ENCODE peak calls at places on chromosomes 13 and 19, in five cellular contexts. J is left ventricle myocardium inferior, T is cardiac muscle cell, G is stomach, N is cardiac fibroblast. Y is an unnamed sample.

GRCh38 chr13:81480634-81481033 is 1139.7 kb upstream of the SPRY2 start:
- DNase-seq in J (no peak), T (peak; percentile 2), G (no peak), N (no peak), Y (no peak)

GRCh38 chr13:94607939-94608338 is 6.3 kb downstream of the GPR180 start:
- DNase-seq in J (no peak), T (no peak), G (no peak), N (no peak), Y (no peak)

GRCh38 chr19:11420894-11421606 is 1.9 kb upstream of the RGL3 start:
- DNase-seq in J (peak; percentile 61), T (no peak), G (no peak), N (no peak), Y (no peak)

GRCh38 chr13:63044617-63045016 is 1629.0 kb upstream of the PCDH20 start:
- DNase-seq in J (no peak), T (peak; percentile 67), G (no peak), N (no peak), Y (no peak)

GRCh38 chr19:41218615-41219507 is at the start of gene AXL:
- DNase-seq in J (peak; percentile 81), T (peak; percentile 91), G (peak; percentile 39), N (peak; percentile 70), Y (no peak)

GRCh38 chr13:84645196-84646071 is 763.2 kb upstream of the SLITRK1 start:
- DNase-seq in J (no peak), T (no peak), G (no peak), N (peak; percentile 17), Y (no peak)

GRCh38 chr19:2537544-2537943 is 61.6 kb downstream of the GADD45B start:
- DNase-seq in J (no peak), T (no peak), G (no peak), N (no peak), Y (no peak)

GRCh38 chr13:74771964-74772363 is 637.8 kb upstream of the KLF12 start:
- DNase-seq in J (no peak), T (no peak), G (no peak), N (peak; percentile 93), Y (no peak)

GRCh38 chr13:23378009-23378632 is 55.4 kb downstream of the SACS start:
- DNase-seq in J (no peak), T (no peak), G (no peak), N (peak; percentile 98), Y (no peak)

GRCh38 chr19:475360-475759 is 14.5 kb upstream of the SHC2 start:
- DNase-seq in J (no peak), T (no peak), G (no peak), N (no peak), Y (no peak)

GRCh38 chr19:30001794-30002193 is 59.8 kb downstream of the URI1 start:
- DNase-seq in J (no peak), T (peak; percentile 7), G (no peak), N (peak; percentile 18), Y (no peak)

GRCh38 chr13:45482571-45483173 is 17.9 kb downstream of the COG3 start:
- DNase-seq in J (no peak), T (no peak), G (no peak), N (peak; percentile 46), Y (no peak)

GRCh38 chr19:46890423-46891170 is 29.8 kb downstream of the ARHGAP35 start:
- DNase-seq in J (no peak), T (no peak), G (no peak), N (peak; percentile 89), Y (no peak)

GRCh38 chr13:48000559-48001126 is 430 bp downstream of the SUCLA2 start:
- DNase-seq in J (no peak), T (peak; percentile 58), G (peak; percentile 27), N (peak; percentile 22), Y (no peak)

GRCh38 chr19:16860996-16861395 is 27.8 kb upstream of the F2RL3 start:
- DNase-seq in J (no peak), T (no peak), G (no peak), N (no peak), Y (no peak)

GRCh38 chr13:41802684-41803554 is 158.0 kb downstream of the VWA8 start:
- DNase-seq in J (no peak), T (no peak), G (no peak), N (peak; percentile 96), Y (no peak)

GRCh38 chr13:106529415-106530208 is 5.8 kb downstream of the EFNB2 start:
- DNase-seq in J (no peak), T (no peak), G (no peak), N (no peak), Y (no peak)

GRCh38 chr13:106525865-106526264 is 9.6 kb downstream of the EFNB2 start:
- DNase-seq in J (no peak), T (no peak), G (no peak), N (no peak), Y (no peak)

GRCh38 chr13:106528711-106529414 is 6.6 kb downstream of the EFNB2 start:
- DNase-seq in J (no peak), T (no peak), G (no peak), N (no peak), Y (no peak)

GRCh38 chr13:106526748-106527488 is 8.5 kb downstream of the EFNB2 start:
- DNase-seq in J (no peak), T (no peak), G (no peak), N (no peak), Y (no peak)

DNA sequence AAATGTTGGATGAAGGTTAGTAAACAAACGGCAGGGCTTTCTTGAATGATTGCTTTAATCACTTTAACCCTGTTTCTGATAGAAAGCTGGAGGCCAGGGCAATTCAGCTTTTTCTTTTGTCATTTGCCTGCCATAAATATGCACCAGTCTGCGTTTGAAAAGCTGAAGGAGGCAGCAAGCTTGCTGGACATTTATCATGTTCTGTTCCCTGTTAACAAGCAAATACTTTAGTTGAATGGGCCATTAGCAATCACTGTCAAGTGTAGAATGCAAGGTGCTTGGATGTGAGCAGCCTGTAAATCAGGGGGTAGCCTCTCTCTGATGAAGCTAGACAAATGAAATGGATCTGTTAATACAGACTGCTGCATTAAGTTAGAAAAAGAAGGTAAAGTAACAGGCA is 7.7 kb downstream of the EFNB2 start:
- DNase-seq in J (no peak), T (peak; percentile 65), G (no peak), N (no peak), Y (no peak)
- H3K4me3 ChIP-seq in J (no peak overlapping the region), T (no peak overlapping the region), G (no peak overlapping the region), N (no peak overlapping the region), Y (no peak overlapping the region)

GRCh38 chr19:35757231-35757748 is 461 bp upstream of the HSPB6 start:
- DNase-seq in J (peak; percentile 87), T (peak; percentile 73), G (peak; percentile 49), N (peak; percentile 96), Y (no peak)
- TF ChIP-seq CTCF in J (no peak), T (peak; percentile 9), G (no peak), N (no peak), Y (no peak)

GRCh38 chr13:98171806-98172569 is 5.1 kb downstream of the RNF113B start:
- DNase-seq in J (peak; percentile 40), T (no peak), G (peak; percentile 44), N (peak; percentile 60), Y (no peak)
- H3K4me3 ChIP-seq in J (peak overlapping the region; percentile 46), T (no peak overlapping the region), G (peak overlapping the region; percentile 11), N (peak overlapping the region; percentile 12), Y (no peak overlapping the region)

GRCh38 chr19:49869484-49870308 is 2.3 kb upstream of the PNKP start:
- DNase-seq in J (peak; percentile 94), T (peak; percentile 99), G (peak; percentile 96), N (peak; percentile 100), Y (peak; percentile 100)
- TF ChIP-seq CTCF in J (peak; percentile 29), T (peak; percentile 4), G (peak; percentile 21), N (no peak), Y (no peak)

GRCh38 chr13:26951581-26952177 is 191.1 kb upstream of the GPR12 start:
- DNase-seq in J (no peak), T (no peak), G (peak; percentile 83), N (no peak), Y (no peak)

GRCh38 chr13:26950546-26950945 is 190.0 kb upstream of the GPR12 start:
- DNase-seq in J (no peak), T (no peak), G (no peak), N (no peak), Y (no peak)

GRCh38 chr13:26948353-26948752 is 187.8 kb upstream of the GPR12 start:
- DNase-seq in J (no peak), T (no peak), G (no peak), N (no peak), Y (no peak)

GRCh38 chr13:26950968-26951367 is 190.4 kb upstream of the GPR12 start:
- DNase-seq in J (no peak), T (no peak), G (no peak), N (no peak), Y (no peak)

GRCh38 chr13:26949701-26950345 is 189.2 kb upstream of the GPR12 start:
- DNase-seq in J (no peak), T (no peak), G (no peak), N (no peak), Y (no peak)
- H3K4me3 ChIP-seq in J (no peak overlapping the region), T (no peak overlapping the region), G (no peak overlapping the region), N (no peak overlapping the region), Y (no peak overlapping the region)

GRCh38 chr13:32988588-32989256 is 27.5 kb upstream of the KL start:
- DNase-seq in J (no peak), T (no peak), G (no peak), N (no peak), Y (no peak)

GRCh38 chr13:32987462-32987861 is 28.8 kb upstream of the KL start:
- DNase-seq in J (no peak), T (no peak), G (no peak), N (no peak), Y (no peak)

GRCh38 chr13:32986552-32986951 is 29.7 kb upstream of the KL start:
- DNase-seq in J (no peak), T (no peak), G (no peak), N (no peak), Y (no peak)

GRCh38 chr13:32993109-32993508 is 23.1 kb upstream of the KL start:
- DNase-seq in J (no peak), T (no peak), G (no peak), N (no peak), Y (no peak)

GRCh38 chr13:32989331-32989730 is 26.9 kb upstream of the KL start:
- DNase-seq in J (no peak), T (no peak), G (no peak), N (no peak), Y (no peak)
- TF ChIP-seq CTCF in J (no peak), T (no peak), G (no peak), N (no peak), Y (no peak)

GRCh38 chr19:6971366-6971765 is 49.9 kb downstream of the MBD3L2B start:
- DNase-seq in J (no peak), T (no peak), G (no peak), N (peak; percentile 23), Y (no peak)
- H3K4me3 ChIP-seq in J (no peak overlapping the region), T (no peak overlapping the region), G (no peak overlapping the region), N (no peak overlapping the region), Y (no peak overlapping the region)

Y was measured in LNCaP clone FGC.